ENCODE peak calls at places on chromosomes 7 and 10, in ten cellular contexts. One of them, this sample, is unnamed.
A peak's percentile ranks its signal among the peaks of the same experiment; 100 is the strongest.

GRCh38 chr7:1239455-1240295 is 7.0 kb downstream of the UNCX start:
- DNase-seq in HL-60: no peak
- DNase-seq in H54: no peak
- DNase-seq in stimulated activated CD8-positive, alpha-beta memory T cell treated with anti-CD3 and anti-CD28 coated beads, Interleukin-2, amount 100 ng/mL, for 48 hours: no peak
- DNase-seq in ecto neural progenitor cell: no peak
- DNase-seq in gastrocnemius medialis: no peak
- DNase-seq in GM13977: no peak
- DNase-seq in HTR-8/SVneo: no peak
- DNase-seq in epithelial cell of proximal tubule: no peak
- DNase-seq in tibial nerve: no peak
- DNase-seq in this sample: no peak

GRCh38 chr7:38731195-38731594 is 100.0 kb upstream of the AMPH start:
- DNase-seq in HL-60: no peak
- DNase-seq in H54: no peak
- DNase-seq in stimulated activated CD8-positive, alpha-beta memory T cell treated with anti-CD3 and anti-CD28 coated beads, Interleukin-2, amount 100 ng/mL, for 48 hours: no peak
- DNase-seq in ecto neural progenitor cell: no peak
- DNase-seq in gastrocnemius medialis: no peak
- DNase-seq in GM13977: no peak
- DNase-seq in HTR-8/SVneo: no peak
- DNase-seq in epithelial cell of proximal tubule: no peak
- DNase-seq in tibial nerve: no peak
- DNase-seq in this sample: no peak

GRCh38 chr10:132138596-132138995 is 48.2 kb upstream of the DPYSL4 start:
- DNase-seq in HL-60: no peak
- DNase-seq in H54: no peak
- DNase-seq in stimulated activated CD8-positive, alpha-beta memory T cell treated with anti-CD3 and anti-CD28 coated beads, Interleukin-2, amount 100 ng/mL, for 48 hours: no peak
- DNase-seq in ecto neural progenitor cell: no peak
- DNase-seq in gastrocnemius medialis: no peak
- DNase-seq in GM13977: no peak
- DNase-seq in HTR-8/SVneo: no peak
- DNase-seq in epithelial cell of proximal tubule: no peak
- DNase-seq in tibial nerve: no peak
- DNase-seq in this sample: no peak

GRCh38 chr10:77041636-77042258 is 595.9 kb downstream of the KCNMA1 start:
- DNase-seq in HL-60: peak; percentile 68
- DNase-seq in H54: no peak
- DNase-seq in stimulated activated CD8-positive, alpha-beta memory T cell treated with anti-CD3 and anti-CD28 coated beads, Interleukin-2, amount 100 ng/mL, for 48 hours: no peak
- DNase-seq in ecto neural progenitor cell: no peak
- DNase-seq in gastrocnemius medialis: no peak
- DNase-seq in GM13977: no peak
- DNase-seq in HTR-8/SVneo: no peak
- DNase-seq in epithelial cell of proximal tubule: no peak
- DNase-seq in tibial nerve: no peak
- DNase-seq in this sample: no peak

GRCh38 chr10:43785252-43785651 is 136.6 kb upstream of the ZNF32 start:
- DNase-seq in HL-60: no peak
- DNase-seq in H54: no peak
- DNase-seq in stimulated activated CD8-positive, alpha-beta memory T cell treated with anti-CD3 and anti-CD28 coated beads, Interleukin-2, amount 100 ng/mL, for 48 hours: no peak
- DNase-seq in ecto neural progenitor cell: no peak
- DNase-seq in gastrocnemius medialis: no peak
- DNase-seq in GM13977: no peak
- DNase-seq in HTR-8/SVneo: no peak
- DNase-seq in epithelial cell of proximal tubule: no peak
- DNase-seq in tibial nerve: no peak
- DNase-seq in this sample: no peak

GRCh38 chr10:124906551-124907001 is 35.3 kb upstream of the ZRANB1 start:
- DNase-seq in HL-60: no peak
- DNase-seq in H54: no peak
- DNase-seq in stimulated activated CD8-positive, alpha-beta memory T cell treated with anti-CD3 and anti-CD28 coated beads, Interleukin-2, amount 100 ng/mL, for 48 hours: no peak
- DNase-seq in ecto neural progenitor cell: no peak
- DNase-seq in gastrocnemius medialis: no peak
- DNase-seq in GM13977: no peak
- DNase-seq in HTR-8/SVneo: no peak
- DNase-seq in epithelial cell of proximal tubule: no peak
- DNase-seq in tibial nerve: no peak
- DNase-seq in this sample: no peak

GRCh38 chr10:5648494-5649457 is 17.6 kb downstream of the ASB13 start:
- DNase-seq in HL-60: no peak
- DNase-seq in H54: no peak
- DNase-seq in stimulated activated CD8-positive, alpha-beta memory T cell treated with anti-CD3 and anti-CD28 coated beads, Interleukin-2, amount 100 ng/mL, for 48 hours: no peak
- DNase-seq in ecto neural progenitor cell: no peak
- DNase-seq in gastrocnemius medialis: no peak
- DNase-seq in GM13977: peak; percentile 29
- DNase-seq in HTR-8/SVneo: no peak
- DNase-seq in epithelial cell of proximal tubule: no peak
- DNase-seq in tibial nerve: no peak
- DNase-seq in this sample: no peak

GRCh38 chr10:18113881-18114280 is 26.3 kb upstream of the CACNB2 start:
- DNase-seq in HL-60: no peak
- DNase-seq in H54: no peak
- DNase-seq in stimulated activated CD8-positive, alpha-beta memory T cell treated with anti-CD3 and anti-CD28 coated beads, Interleukin-2, amount 100 ng/mL, for 48 hours: no peak
- DNase-seq in ecto neural progenitor cell: no peak
- DNase-seq in gastrocnemius medialis: no peak
- DNase-seq in GM13977: no peak
- DNase-seq in HTR-8/SVneo: no peak
- DNase-seq in epithelial cell of proximal tubule: no peak
- DNase-seq in tibial nerve: no peak
- DNase-seq in this sample: no peak

GRCh38 chr7:150740053-150740452 is 2.8 kb downstream of the GIMAP5 start:
- DNase-seq in HL-60: no peak
- DNase-seq in H54: no peak
- DNase-seq in stimulated activated CD8-positive, alpha-beta memory T cell treated with anti-CD3 and anti-CD28 coated beads, Interleukin-2, amount 100 ng/mL, for 48 hours: no peak
- DNase-seq in ecto neural progenitor cell: no peak
- DNase-seq in gastrocnemius medialis: no peak
- DNase-seq in GM13977: no peak
- DNase-seq in HTR-8/SVneo: no peak
- DNase-seq in epithelial cell of proximal tubule: no peak
- DNase-seq in tibial nerve: peak; percentile 36
- DNase-seq in this sample: no peak

GRCh38 chr10:78250313-78251040 is 216.8 kb downstream of the RPS24 start:
- DNase-seq in HL-60: peak; percentile 96
- DNase-seq in H54: no peak
- DNase-seq in stimulated activated CD8-positive, alpha-beta memory T cell treated with anti-CD3 and anti-CD28 coated beads, Interleukin-2, amount 100 ng/mL, for 48 hours: no peak
- DNase-seq in ecto neural progenitor cell: no peak
- DNase-seq in gastrocnemius medialis: no peak
- DNase-seq in GM13977: no peak
- DNase-seq in HTR-8/SVneo: no peak
- DNase-seq in epithelial cell of proximal tubule: no peak
- DNase-seq in tibial nerve: no peak
- DNase-seq in this sample: no peak